ENCODE peak calls at places on chromosomes 3 and 15, in eight cellular contexts. One of them, this sample, is unnamed.

GRCh38 chr15:31360843-31361763 is 34.5 kb downstream of the KLF13 start:
- DNase-seq in ovary: no peak
- DNase-seq in ecto neural progenitor cell: no peak
- DNase-seq in ELR: no peak
- DNase-seq in Kasumi-1: peak
- DNase-seq in left colon: peak
- DNase-seq in retina: no peak
- DNase-seq in neural crest cell: no peak
- DNase-seq in this sample: peak

GRCh38 chr3:157081681-157082210 is 78.2 kb downstream of the CCNL1 start:
- DNase-seq in ecto neural progenitor cell: peak
- DNase-seq in ovary: peak
- DNase-seq in Kasumi-1: no peak
- DNase-seq in ELR: peak
- DNase-seq in left colon: peak
- DNase-seq in retina: peak
- DNase-seq in neural crest cell: peak
- DNase-seq in this sample: peak

GRCh38 chr15:69042531-69042930 is 28.0 kb downstream of the NOX5 start:
- DNase-seq in neural crest cell: no peak
- DNase-seq in retina: no peak
- DNase-seq in left colon: no peak
- DNase-seq in ecto neural progenitor cell: peak
- DNase-seq in ELR: no peak
- DNase-seq in ovary: no peak
- DNase-seq in Kasumi-1: no peak
- DNase-seq in this sample: no peak

GRCh38 chr3:30492581-30493192 is 113.7 kb upstream of the TGFBR2 start:
- DNase-seq in retina: no peak
- DNase-seq in ELR: peak
- DNase-seq in neural crest cell: no peak
- DNase-seq in Kasumi-1: no peak
- DNase-seq in ovary: no peak
- DNase-seq in ecto neural progenitor cell: no peak
- DNase-seq in left colon: no peak
- DNase-seq in this sample: no peak

GRCh38 chr3:194404365-194405140 is 5.5 kb upstream of the GP5 start:
- DNase-seq in Kasumi-1: peak
- DNase-seq in left colon: no peak
- DNase-seq in ELR: peak
- DNase-seq in retina: peak
- DNase-seq in ovary: no peak
- DNase-seq in neural crest cell: no peak
- DNase-seq in ecto neural progenitor cell: no peak
- DNase-seq in this sample: peak

GRCh38 chr3:129231331-129232119 is 17.9 kb upstream of the COPG1 start:
- DNase-seq in left colon: no peak
- DNase-seq in neural crest cell: no peak
- DNase-seq in ecto neural progenitor cell: no peak
- DNase-seq in ovary: no peak
- DNase-seq in Kasumi-1: no peak
- DNase-seq in ELR: peak
- DNase-seq in retina: no peak
- DNase-seq in this sample: no peak

GRCh38 chr3:42960282-42960681 is 18.8 kb upstream of the GASK1A start:
- DNase-seq in neural crest cell: no peak
- DNase-seq in left colon: no peak
- DNase-seq in ELR: no peak
- DNase-seq in ecto neural progenitor cell: no peak
- DNase-seq in Kasumi-1: no peak
- DNase-seq in ovary: no peak
- DNase-seq in retina: no peak
- DNase-seq in this sample: no peak

GRCh38 chr15:67109141-67110034 is 44.0 kb downstream of the SMAD3 start:
- DNase-seq in retina: peak
- DNase-seq in Kasumi-1: peak
- DNase-seq in ovary: peak
- DNase-seq in ecto neural progenitor cell: no peak
- DNase-seq in neural crest cell: no peak
- DNase-seq in left colon: no peak
- DNase-seq in ELR: peak
- DNase-seq in this sample: no peak

GRCh38 chr15:83904107-83904720 is 250.3 kb downstream of the ADAMTSL3 start:
- DNase-seq in Kasumi-1: no peak
- DNase-seq in ELR: peak
- DNase-seq in ecto neural progenitor cell: no peak
- DNase-seq in retina: peak
- DNase-seq in ovary: peak
- DNase-seq in left colon: no peak
- DNase-seq in neural crest cell: no peak
- DNase-seq in this sample: peak

GRCh38 chr3:114450008-114450596 is 156.3 kb downstream of the TIGIT start:
- DNase-seq in Kasumi-1: no peak
- DNase-seq in neural crest cell: no peak
- DNase-seq in ecto neural progenitor cell: no peak
- DNase-seq in left colon: no peak
- DNase-seq in ovary: no peak
- DNase-seq in retina: no peak
- DNase-seq in ELR: no peak
- DNase-seq in this sample: peak

GRCh38 chr3:186967686-186968085 is 37.4 kb downstream of the ST6GAL1 start:
- DNase-seq in ELR: peak
- DNase-seq in ovary: no peak
- DNase-seq in neural crest cell: no peak
- DNase-seq in Kasumi-1: peak
- DNase-seq in retina: no peak
- DNase-seq in left colon: no peak
- DNase-seq in ecto neural progenitor cell: no peak
- DNase-seq in this sample: no peak

GRCh38 chr15:80607288-80607980 is 87.7 kb upstream of the ABHD17C start:
- DNase-seq in Kasumi-1: no peak
- DNase-seq in retina: no peak
- DNase-seq in ecto neural progenitor cell: no peak
- DNase-seq in neural crest cell: no peak
- DNase-seq in ovary: no peak
- DNase-seq in ELR: no peak
- DNase-seq in left colon: no peak
- DNase-seq in this sample: peak

GRCh38 chr3:58528629-58529028 is 8.4 kb downstream of the ACOX2 start:
- DNase-seq in Kasumi-1: peak
- DNase-seq in ovary: no peak
- DNase-seq in left colon: peak
- DNase-seq in neural crest cell: no peak
- DNase-seq in ELR: peak
- DNase-seq in ecto neural progenitor cell: no peak
- DNase-seq in retina: no peak
- DNase-seq in this sample: peak

GRCh38 chr15:58433597-58434333 is 2.0 kb downstream of the LIPC start:
- DNase-seq in neural crest cell: no peak
- DNase-seq in retina: peak
- DNase-seq in ovary: no peak
- DNase-seq in Kasumi-1: no peak
- DNase-seq in ecto neural progenitor cell: no peak
- DNase-seq in ELR: no peak
- DNase-seq in left colon: no peak
- DNase-seq in this sample: peak

GRCh38 chr15:56356616-56357015 is 8.6 kb upstream of the TEX9 start:
- DNase-seq in ovary: no peak
- DNase-seq in ELR: peak
- DNase-seq in retina: no peak
- DNase-seq in neural crest cell: no peak
- DNase-seq in ecto neural progenitor cell: no peak
- DNase-seq in Kasumi-1: peak
- DNase-seq in left colon: no peak
- DNase-seq in this sample: no peak

GRCh38 chr3:23865595-23866396 is 51.0 kb downstream of the NKIRAS1 start:
- DNase-seq in Kasumi-1: no peak
- DNase-seq in ELR: peak
- DNase-seq in ecto neural progenitor cell: peak
- DNase-seq in retina: peak
- DNase-seq in ovary: no peak
- DNase-seq in left colon: peak
- DNase-seq in neural crest cell: peak
- DNase-seq in this sample: peak

GRCh38 chr15:41904487-41905359 is 10.9 kb upstream of the SPTBN5 start:
- DNase-seq in left colon: no peak
- DNase-seq in ovary: peak
- DNase-seq in retina: peak
- DNase-seq in Kasumi-1: peak
- DNase-seq in ELR: peak
- DNase-seq in ecto neural progenitor cell: peak
- DNase-seq in neural crest cell: peak
- DNase-seq in this sample: peak

GRCh38 chr15:44501768-44502366 is 35.1 kb upstream of the EIF3J start:
- DNase-seq in Kasumi-1: peak
- DNase-seq in left colon: no peak
- DNase-seq in neural crest cell: no peak
- DNase-seq in retina: peak
- DNase-seq in ovary: no peak
- DNase-seq in ELR: peak
- DNase-seq in ecto neural progenitor cell: no peak
- DNase-seq in this sample: peak